ENCODE peak calls at places on chromosomes 13 and 19, in six cellular contexts. Y is H9, G is HepG2, E is neuronal stem cell, P is neural progenitor cell, B is PC-3. J is an unnamed sample.

GRCh38 chr13:99953138-99953755 is 18.3 kb downstream of the ZIC5 start:
- DNase-seq in P (no peak), E (no peak), B (no peak), G (no peak), Y (no peak), J (no peak)

GRCh38 chr19:29293736-29294342 is 80.9 kb upstream of the UQCRFS1 start:
- DNase-seq in E (no peak), P (no peak), G (no peak), Y (no peak), B (no peak), J (no peak)

GRCh38 chr13:27533155-27533643 is 82.8 kb upstream of the MTIF3 start:
- DNase-seq in Y (peak; percentile 84), E (peak; percentile 79), B (peak; percentile 80), P (peak; percentile 94), G (peak; percentile 65), J (peak; percentile 23)

GRCh38 chr13:96229356-96229755 is 139.4 kb downstream of the HS6ST3 start:
- DNase-seq in P (peak; percentile 29), Y (peak; percentile 43), E (no peak), G (peak; percentile 21), B (peak; percentile 48), J (no peak)

GRCh38 chr13:52067237-52067636 is 42.7 kb downstream of the UTP14C start:
- DNase-seq in P (no peak), Y (no peak), B (no peak), G (peak; percentile 62), E (no peak), J (no peak)

GRCh38 chr13:50914301-50914700 is 4.7 kb downstream of the RNASEH2B start:
- DNase-seq in P (no peak), B (no peak), G (no peak), Y (no peak), E (no peak), J (peak; percentile 27)

GRCh38 chr13:50290186-50290585 is 274.9 kb downstream of the KCNRG start:
- DNase-seq in G (no peak), E (no peak), P (no peak), B (no peak), Y (no peak), J (no peak)

GRCh38 chr13:72122661-72123060 is 255.7 kb upstream of the DACH1 start:
- DNase-seq in P (no peak), E (no peak), G (no peak), B (no peak), Y (no peak), J (no peak)

GRCh38 chr19:677201-677600 is 1.0 kb downstream of the FSTL3 start:
- DNase-seq in B (peak; percentile 70), P (no peak), Y (no peak), E (no peak), G (peak; percentile 38), J (peak; percentile 80)

GRCh38 chr19:677601-678380 is 1.6 kb downstream of the FSTL3 start:
- DNase-seq in G (no peak), P (no peak), B (peak; percentile 42), E (no peak), Y (no peak), J (peak; percentile 58)

GRCh38 chr19:676007-676342 is 217 bp upstream of the FSTL3 start:
- DNase-seq in G (no peak), P (no peak), Y (no peak), E (no peak), B (no peak), J (no peak)

GRCh38 chr19:674282-675151 is 1.7 kb upstream of the FSTL3 start:
- DNase-seq in B (no peak), Y (no peak), P (no peak), G (peak; percentile 30), E (no peak), J (no peak)

DNA sequence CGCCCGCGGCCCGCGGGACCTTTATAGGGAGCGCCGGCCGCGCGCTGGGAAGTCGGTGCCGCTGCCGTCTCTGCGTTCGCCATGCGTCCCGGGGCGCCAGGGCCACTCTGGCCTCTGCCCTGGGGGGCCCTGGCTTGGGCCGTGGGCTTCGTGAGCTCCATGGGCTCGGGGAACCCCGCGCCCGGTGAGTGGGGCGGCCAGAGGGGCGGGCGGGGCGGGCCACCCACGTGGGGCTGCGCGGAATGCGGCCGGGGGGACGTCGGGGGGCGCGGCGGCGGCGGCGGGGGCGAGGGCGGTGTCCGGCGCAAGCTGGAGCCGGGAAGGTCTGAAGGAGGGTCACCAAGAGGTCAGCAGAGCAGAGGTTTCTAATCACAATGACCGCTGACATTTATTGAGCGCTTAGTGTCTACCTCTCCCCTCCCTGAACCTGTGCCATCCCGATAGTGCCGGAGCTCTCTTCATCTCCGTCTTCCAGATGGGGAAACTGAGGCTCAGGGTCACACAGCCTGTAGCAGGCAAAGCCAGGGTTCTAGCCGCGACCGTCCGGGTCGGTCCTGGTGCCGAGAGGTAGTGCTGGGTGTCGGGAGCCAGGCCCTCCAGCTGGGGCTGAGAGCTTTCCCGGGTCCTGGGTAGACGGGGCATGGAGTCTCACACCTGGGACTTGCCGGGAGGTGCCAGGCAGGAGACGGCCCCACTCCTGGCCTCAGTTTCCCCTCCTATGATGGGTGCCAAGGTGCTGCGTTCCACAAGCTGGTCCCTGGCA is at the start of gene FSTL3:
- DNase-seq in B (peak; percentile 15), Y (no peak), G (no peak), P (peak; percentile 52), E (no peak), J (no peak)
- H3K9ac ChIP-seq in B (peak within 1 kb of the TSS; percentile 47), Y (no peak within 1 kb of the TSS), G (peak within 1 kb of the TSS; percentile 52), P (no peak within 1 kb of the TSS), E (peak within 1 kb of the TSS; percentile 44), J (peak within 1 kb of the TSS; percentile 96)

GRCh38 chr19:16470541-16470910 is 1.2 kb downstream of the EPS15L1 start:
- DNase-seq in P (no peak), Y (no peak), E (no peak), G (no peak), B (peak; percentile 19), J (no peak)
- H3K27ac ChIP-seq in P (no peak overlapping the region), Y (no peak overlapping the region), E (no peak overlapping the region), G (no peak overlapping the region), B (peak overlapping the region; percentile 43), J (no peak overlapping the region)

GRCh38 chr13:112131081-112131739 is 64.3 kb downstream of the SOX1 start:
- DNase-seq in E (no peak), G (no peak), P (no peak), Y (no peak), B (no peak), J (no peak)
- H2AFZ ChIP-seq in E (peak overlapping the region; percentile 46), G (no peak overlapping the region), P (no peak overlapping the region), Y (no peak overlapping the region), B (no peak overlapping the region), J (no peak overlapping the region)

GRCh38 chr19:5074418-5074817 is 105.5 kb downstream of the KDM4B start:
- DNase-seq in Y (no peak), B (no peak), G (no peak), E (no peak), P (no peak), J (no peak)

GRCh38 chr19:5076440-5077208 is 107.7 kb downstream of the KDM4B start:
- DNase-seq in P (no peak), Y (no peak), B (no peak), G (no peak), E (no peak), J (no peak)

GRCh38 chr19:5077209-5077515 is 108.2 kb downstream of the KDM4B start:
- DNase-seq in G (no peak), Y (no peak), B (no peak), E (no peak), P (no peak), J (no peak)

GRCh38 chr19:5074830-5075394 is 106.0 kb downstream of the KDM4B start:
- DNase-seq in B (no peak), G (no peak), Y (no peak), E (no peak), P (no peak), J (no peak)

GRCh38 chr19:5075603-5076002 is 106.7 kb downstream of the KDM4B start:
- DNase-seq in G (no peak), E (no peak), P (no peak), B (no peak), Y (no peak), J (no peak)
- H3K9ac ChIP-seq in G (no peak overlapping the region), E (peak overlapping the region; percentile 21), P (no peak overlapping the region), B (no peak overlapping the region), Y (no peak overlapping the region), J (no peak overlapping the region)

GRCh38 chr19:46155237-46155636 is 7.2 kb downstream of the IGFL2 start:
- DNase-seq in E (no peak), B (no peak), P (no peak), Y (no peak), G (no peak), J (no peak)
- H3K27ac ChIP-seq in E (no peak overlapping the region), B (no peak overlapping the region), P (no peak overlapping the region), Y (no peak overlapping the region), G (no peak overlapping the region), J (no peak overlapping the region)

DNA sequence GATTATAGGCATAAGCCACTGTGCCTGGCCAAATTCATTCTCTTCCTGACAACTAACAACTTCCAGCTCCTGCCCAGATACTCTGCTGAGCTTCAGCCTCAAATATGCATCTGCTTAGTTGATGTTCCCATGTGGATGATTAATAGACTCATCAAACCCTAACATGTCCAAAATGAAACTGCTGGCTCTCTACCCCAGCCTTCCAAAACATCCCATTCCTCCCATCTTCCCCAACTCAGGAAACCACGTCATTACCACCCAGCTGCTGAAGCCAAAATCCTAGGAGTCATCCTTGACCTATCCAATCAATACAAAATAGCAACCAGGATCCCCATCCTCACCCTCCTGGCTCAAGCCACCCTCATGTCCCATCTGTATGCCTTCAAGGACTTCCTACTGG is 20.9 kb downstream of the POU2F2 start:
- DNase-seq in G (no peak), B (no peak), P (no peak), E (no peak), Y (no peak), J (peak; percentile 74)
- H2AFZ ChIP-seq in G (no peak overlapping the region), B (no peak overlapping the region), P (no peak overlapping the region), E (no peak overlapping the region), Y (no peak overlapping the region), J (no peak overlapping the region)

GRCh38 chr19:16340092-16340491 is 15.5 kb downstream of the KLF2 start:
- DNase-seq in P (no peak), E (no peak), Y (no peak), B (no peak), G (peak; percentile 20), J (peak; percentile 76)
- H3K9ac ChIP-seq in P (no peak overlapping the region), E (no peak overlapping the region), Y (no peak overlapping the region), B (no peak overlapping the region), G (no peak overlapping the region), J (no peak overlapping the region)

GRCh38 chr19:46392837-46393236 is 20.5 kb downstream of the CCDC8 start:
- DNase-seq in G (no peak), P (no peak), B (no peak), E (no peak), Y (no peak), J (no peak)
- H3K27ac ChIP-seq in G (no peak overlapping the region), P (peak overlapping the region; percentile 29), B (no peak overlapping the region), E (no peak overlapping the region), Y (no peak overlapping the region), J (no peak overlapping the region)